ENCODE peak calls at places on chromosome 17, in eight cellular contexts. B is small intestine; C is fibroblast of lung; Z is prostate gland; F is NB4; J is upper lobe of right lung; P is effector memory CD4-positive, alpha-beta T cell; D is heart right ventricle. V is an unnamed sample.

GRCh38 chr17:30716461-30717289 is 107.8 kb downstream of the CRLF3 start:
- DNase-seq in B (no peak), C (no peak), Z (no peak), F (peak), J (peak), P (no peak), D (no peak), V (no peak)

GRCh38 chr17:18157354-18157985 is 26.2 kb upstream of the ALKBH5 start:
- DNase-seq in B (no peak), C (no peak), Z (no peak), F (peak), J (no peak), P (no peak), D (no peak), V (peak)

GRCh38 chr17:38912221-38912813 is 13.1 kb upstream of the LASP1NB start:
- DNase-seq in B (no peak), C (no peak), Z (no peak), F (no peak), J (peak), P (no peak), D (peak), V (peak)

GRCh38 chr17:78529871-78530670 is 47.1 kb downstream of the DNAH17 start:
- DNase-seq in B (peak), C (no peak), Z (no peak), F (no peak), J (peak), P (no peak), D (no peak), V (peak)

GRCh38 chr17:77834170-77835115 is 124.1 kb upstream of the TNRC6C start:
- DNase-seq in B (peak), C (peak), Z (no peak), F (peak), J (peak), P (peak), D (peak), V (no peak)

GRCh38 chr17:15744885-15745284 is 12.8 kb downstream of the TBC1D26 start:
- DNase-seq in B (no peak), C (peak), Z (no peak), F (no peak), J (no peak), P (no peak), D (no peak), V (peak)

GRCh38 chr17:77280304-77280910 is 139.6 kb downstream of the SEC14L1 start:
- DNase-seq in B (peak), C (peak), Z (no peak), F (no peak), J (peak), P (no peak), D (no peak), V (no peak)

GRCh38 chr17:46935658-46936266 is 12.8 kb downstream of the GOSR2 start:
- DNase-seq in B (peak), C (peak), Z (no peak), F (no peak), J (no peak), P (no peak), D (peak), V (no peak)

GRCh38 chr17:32873114-32873513 is 3.8 kb downstream of the MYO1D start:
- DNase-seq in B (no peak), C (no peak), Z (no peak), F (no peak), J (no peak), P (no peak), D (no peak), V (peak)

GRCh38 chr17:32875904-32876413 is 965 bp downstream of the MYO1D start:
- DNase-seq in B (no peak), C (peak), Z (no peak), F (no peak), J (no peak), P (no peak), D (no peak), V (no peak)

GRCh38 chr17:32876414-32877163 is at the start of gene MYO1D:
- DNase-seq in B (peak), C (no peak), Z (peak), F (no peak), J (peak), P (peak), D (peak), V (peak)

GRCh38 chr17:32877164-32877764 is 340 bp upstream of the MYO1D start:
- DNase-seq in B (peak), C (peak), Z (peak), F (peak), J (peak), P (peak), D (peak), V (peak)

DNA sequence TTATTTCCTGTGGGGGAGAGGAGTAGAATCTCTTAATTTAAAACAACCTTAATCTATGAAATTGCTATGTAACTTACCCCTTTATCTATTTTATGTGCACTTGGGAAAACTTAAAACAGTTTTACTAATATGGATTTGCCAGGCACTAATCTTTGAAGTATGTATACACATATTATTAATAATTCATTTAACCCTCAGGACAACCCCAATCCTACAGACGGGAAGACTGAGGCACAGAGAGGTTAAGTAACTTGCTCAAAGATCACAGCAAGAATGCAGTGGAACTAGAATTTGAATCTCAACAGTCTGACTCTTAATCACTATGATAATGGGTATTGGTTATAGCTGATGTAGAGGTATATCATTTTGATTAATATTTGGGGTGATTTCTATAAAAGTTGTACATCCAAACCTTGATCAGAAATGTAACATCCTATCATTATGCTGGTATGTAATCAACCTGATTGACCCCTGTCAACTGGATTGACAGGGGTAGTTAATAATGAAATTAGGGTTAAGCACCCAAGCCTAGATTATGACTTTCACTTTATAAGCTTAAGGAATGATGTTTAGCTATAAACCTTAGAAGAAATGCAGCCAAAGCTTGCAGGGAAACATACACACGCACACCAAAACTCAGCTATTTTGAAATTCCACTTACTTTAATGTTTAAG is 1.6 kb downstream of the MYO1D start:
- DNase-seq in B (no peak), C (no peak), Z (no peak), F (no peak), J (no peak), P (no peak), D (no peak), V (no peak)
- H3K4me3 ChIP-seq in B (peak), C (peak), Z (no peak), F (no peak), J (peak), P (no peak), D (peak), V (peak)

DNA sequence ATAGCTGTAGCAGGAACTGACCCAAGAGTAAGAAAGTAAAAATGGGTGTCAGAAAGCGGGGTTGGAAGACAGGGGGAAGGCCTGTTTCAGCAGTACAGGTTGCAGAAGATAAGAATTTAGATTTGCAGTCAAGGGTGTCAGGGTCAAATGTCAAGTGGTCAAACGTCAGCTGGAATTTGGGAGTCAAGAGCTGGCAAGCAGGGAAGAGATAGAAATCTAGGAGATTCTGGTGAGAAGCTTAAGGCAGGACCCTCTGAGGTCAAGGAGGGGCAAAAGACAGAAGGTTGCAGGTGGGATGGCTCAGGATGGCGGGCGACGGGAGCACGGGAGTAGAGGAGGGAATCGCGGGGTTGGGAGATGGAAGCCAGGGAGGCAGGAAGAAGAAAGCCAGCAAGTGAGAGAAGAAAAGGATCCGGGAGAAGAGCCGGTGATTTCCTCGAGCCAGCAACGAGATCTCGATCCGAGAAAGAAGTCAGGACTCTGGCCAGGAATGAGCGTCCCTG is 335 bp downstream of the SLC25A35 start:
- DNase-seq in B (no peak), C (no peak), Z (no peak), F (no peak), J (no peak), P (no peak), D (no peak), V (no peak)
- H3K4me3 ChIP-seq in B (peak), C (peak), Z (peak), F (peak), J (peak), P (peak), D (peak), V (peak)

GRCh38 chr17:75547091-75547490 is 21.6 kb downstream of the LLGL2 start:
- DNase-seq in B (no peak), C (no peak), Z (peak), F (no peak), J (no peak), P (no peak), D (no peak), V (no peak)
- H3K4me3 ChIP-seq in B (no peak), C (no peak), Z (no peak), F (no peak), J (no peak), P (no peak), D (no peak), V (no peak)

GRCh38 chr17:50684612-50685333 is 22.9 kb downstream of the ANKRD40 start:
- DNase-seq in B (peak), C (no peak), Z (no peak), F (no peak), J (peak), P (no peak), D (no peak), V (no peak)
- H3K4me3 ChIP-seq in B (no peak), C (no peak), Z (no peak), F (no peak), J (no peak), P (no peak), D (no peak), V (no peak)

GRCh38 chr17:56597495-56597990 is 4.0 kb downstream of the NOG start:
- DNase-seq in B (no peak), C (peak), Z (no peak), F (peak), J (no peak), P (no peak), D (no peak), V (peak)
- H3K4me3 ChIP-seq in B (no peak), C (peak), Z (peak), F (peak), J (peak), P (peak), D (peak), V (peak)

GRCh38 chr17:49390548-49391324 is 23.9 kb downstream of the PHB1 start:
- DNase-seq in B (peak), C (no peak), Z (peak), F (peak), J (peak), P (no peak), D (no peak), V (peak)
- H3K4me3 ChIP-seq in B (no peak), C (no peak), Z (no peak), F (peak), J (no peak), P (peak), D (peak), V (peak)

GRCh38 chr17:72208832-72209231 is 88.0 kb downstream of the SOX9 start:
- DNase-seq in B (no peak), C (no peak), Z (no peak), F (no peak), J (no peak), P (no peak), D (no peak), V (no peak)

GRCh38 chr17:72205357-72205756 is 84.5 kb downstream of the SOX9 start:
- DNase-seq in B (no peak), C (no peak), Z (no peak), F (no peak), J (no peak), P (no peak), D (no peak), V (no peak)

GRCh38 chr17:72206376-72206775 is 85.6 kb downstream of the SOX9 start:
- DNase-seq in B (no peak), C (no peak), Z (no peak), F (no peak), J (no peak), P (no peak), D (no peak), V (no peak)

GRCh38 chr17:72205801-72206200 is 85.0 kb downstream of the SOX9 start:
- DNase-seq in B (no peak), C (no peak), Z (no peak), F (no peak), J (no peak), P (no peak), D (no peak), V (no peak)
- H3K4me3 ChIP-seq in B (no peak), C (no peak), Z (no peak), F (no peak), J (no peak), P (no peak), D (no peak), V (no peak)

DNA sequence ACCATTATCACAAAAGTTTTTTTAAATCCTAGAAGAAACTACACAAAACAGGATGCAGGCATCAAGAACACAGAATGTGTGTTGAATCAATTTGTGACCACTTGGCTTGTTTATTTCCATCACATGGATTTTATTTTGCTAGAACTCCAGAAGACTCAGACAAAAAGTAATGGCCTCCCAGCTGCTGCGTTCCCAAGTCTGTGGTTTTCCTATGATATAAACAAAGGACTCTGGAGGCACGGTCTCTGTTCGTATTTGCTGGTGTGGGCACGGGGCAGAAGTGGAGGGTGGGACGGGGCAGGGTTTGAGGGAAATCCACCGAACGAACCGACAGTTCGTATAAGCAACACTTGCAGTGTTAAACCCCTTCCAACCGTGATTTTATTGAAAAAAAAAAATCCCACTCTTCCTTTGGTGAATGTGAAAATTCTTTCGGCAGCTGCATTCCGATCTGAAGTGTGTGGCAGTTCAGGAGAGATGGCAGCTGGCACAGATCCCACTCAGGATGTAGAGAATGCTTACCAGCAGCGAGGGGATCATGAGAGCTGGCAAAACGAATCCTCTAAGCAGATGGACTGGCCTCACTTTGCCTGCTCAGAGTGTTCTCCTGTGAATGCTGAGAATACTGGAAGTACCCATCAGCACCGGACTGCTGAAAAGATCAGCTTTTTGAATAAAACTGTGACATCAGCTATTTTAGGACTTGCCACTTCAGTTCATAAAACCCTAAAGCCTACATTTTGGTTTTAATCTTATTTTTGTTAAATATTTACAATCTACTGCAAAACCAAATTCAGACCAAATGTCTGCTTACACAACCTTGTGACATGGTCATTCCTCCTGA is 165.2 kb downstream of the VPS53 start:
- DNase-seq in B (no peak), C (peak), Z (no peak), F (no peak), J (no peak), P (no peak), D (no peak), V (no peak)
- H3K4me3 ChIP-seq in B (no peak), C (peak), Z (no peak), F (no peak), J (no peak), P (no peak), D (no peak), V (no peak)

GRCh38 chr17:62790554-62790953 is 17.6 kb downstream of the MARCHF10 start:
- DNase-seq in B (no peak), C (peak), Z (no peak), F (no peak), J (no peak), P (no peak), D (no peak), V (no peak)

GRCh38 chr17:62794666-62794971 is 13.5 kb downstream of the MARCHF10 start:
- DNase-seq in B (no peak), C (no peak), Z (no peak), F (no peak), J (no peak), P (no peak), D (no peak), V (no peak)

GRCh38 chr17:62792122-62792800 is 15.9 kb downstream of the MARCHF10 start:
- DNase-seq in B (no peak), C (peak), Z (no peak), F (peak), J (no peak), P (no peak), D (no peak), V (no peak)

GRCh38 chr17:62793919-62794665 is 14.0 kb downstream of the MARCHF10 start:
- DNase-seq in B (no peak), C (no peak), Z (no peak), F (no peak), J (no peak), P (no peak), D (no peak), V (no peak)

DNA sequence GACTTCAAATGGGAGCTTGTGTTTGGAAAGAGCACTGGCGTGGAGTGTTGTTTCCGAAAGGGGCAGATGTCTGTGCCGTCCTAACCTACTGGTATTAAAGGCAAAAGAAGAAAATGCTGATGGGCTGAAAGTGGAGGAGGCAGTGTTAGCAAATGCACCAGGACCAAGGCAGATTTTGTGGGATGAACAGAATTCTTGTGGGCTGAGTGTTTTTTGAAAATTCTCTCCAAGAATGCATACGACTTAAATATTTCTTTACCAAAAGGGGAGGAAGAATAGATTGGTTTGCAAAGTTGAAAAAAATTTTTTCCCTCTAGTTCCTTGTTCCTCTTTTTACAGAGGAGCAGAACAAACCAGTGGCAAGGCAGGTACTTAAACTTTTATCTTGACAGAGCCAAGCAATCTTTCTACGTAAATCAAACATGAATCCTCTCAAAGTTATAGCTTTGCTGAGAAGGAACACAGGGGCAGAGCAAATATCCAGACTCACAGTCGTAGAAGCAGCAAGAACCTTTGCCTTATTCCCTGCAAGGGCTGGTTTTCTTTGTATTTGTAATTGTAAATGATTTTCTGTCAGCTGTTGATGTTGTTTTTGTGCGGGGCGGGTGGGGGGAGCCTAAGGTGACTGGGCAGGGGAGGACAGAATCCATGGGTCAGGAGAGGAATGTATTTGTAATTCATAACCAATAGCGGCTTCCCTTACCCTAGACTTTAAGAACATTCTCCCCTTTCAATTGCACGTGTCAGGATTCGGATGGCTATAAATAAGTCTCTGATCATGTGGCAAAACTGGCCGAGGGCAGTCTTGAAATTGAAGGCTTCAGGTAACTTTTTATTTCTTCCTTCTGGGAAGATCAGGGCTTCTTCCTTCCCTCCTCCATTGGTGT is 16.6 kb downstream of the MARCHF10 start:
- DNase-seq in B (no peak), C (peak), Z (no peak), F (no peak), J (no peak), P (no peak), D (no peak), V (no peak)
- H3K4me3 ChIP-seq in B (no peak), C (no peak), Z (no peak), F (no peak), J (no peak), P (no peak), D (no peak), V (no peak)

V was measured in upper lobe of left lung.